ENCODE peak calls at places on chromosomes 11 and 22, in ten cellular contexts. A, P, L, E, K, T, G, V, U and D are unnamed samples.

GRCh38 chr11:78715639-78716311 is 141.1 kb upstream of the NARS2 start:
- DNase-seq in A (peak; percentile 63), P (peak; percentile 34), L (peak; percentile 88), E (no peak), K (no peak), T (peak; percentile 58), G (peak; percentile 54), V (no peak), U (peak; percentile 22), D (peak; percentile 23)

GRCh38 chr22:39728236-39728860 is 157.8 kb downstream of the CACNA1I start:
- DNase-seq in A (no peak), P (no peak), L (no peak), E (no peak), K (no peak), T (no peak), G (no peak), V (no peak), U (no peak), D (no peak)

GRCh38 chr11:35089724-35090505 is 49.1 kb upstream of the CD44 start:
- DNase-seq in A (no peak), P (no peak), L (no peak), E (no peak), K (no peak), T (no peak), G (no peak), V (no peak), U (no peak), D (no peak)

GRCh38 chr11:8282621-8283509 is 19.2 kb upstream of the LMO1 start:
- DNase-seq in A (no peak), P (no peak), L (peak; percentile 72), E (peak; percentile 12), K (no peak), T (peak; percentile 28), G (no peak), V (no peak), U (no peak), D (no peak)

GRCh38 chr11:62860835-62861563 is 19.7 kb upstream of the SLC3A2 start:
- DNase-seq in A (no peak), P (no peak), L (no peak), E (no peak), K (no peak), T (no peak), G (no peak), V (no peak), U (no peak), D (no peak)

GRCh38 chr11:19714093-19714386 is 1.4 kb downstream of the NAV2 start:
- DNase-seq in A (no peak), P (no peak), L (no peak), E (no peak), K (no peak), T (no peak), G (no peak), V (no peak), U (no peak), D (no peak)

GRCh38 chr11:116217006-116217405 is 555.8 kb downstream of the BUD13 start:
- DNase-seq in A (peak; percentile 16), P (no peak), L (peak; percentile 61), E (no peak), K (no peak), T (peak; percentile 60), G (peak; percentile 77), V (no peak), U (no peak), D (no peak)

GRCh38 chr11:122663764-122664163 is 8.2 kb downstream of the UBASH3B start:
- DNase-seq in A (no peak), P (no peak), L (no peak), E (no peak), K (no peak), T (no peak), G (no peak), V (no peak), U (no peak), D (no peak)

GRCh38 chr22:30262917-30263741 is 3.5 kb downstream of the OSM start:
- DNase-seq in A (peak; percentile 92), P (peak; percentile 59), L (peak; percentile 66), E (peak; percentile 73), K (peak; percentile 78), T (peak; percentile 78), G (peak; percentile 82), V (peak; percentile 7), U (no peak), D (no peak)

GRCh38 chr11:76120513-76121081 is 85.7 kb downstream of the WNT11 start:
- DNase-seq in A (no peak), P (peak; percentile 44), L (no peak), E (no peak), K (no peak), T (no peak), G (peak; percentile 67), V (no peak), U (no peak), D (no peak)

GRCh38 chr11:60899977-60900376 is 6.4 kb downstream of the PRPF19 start:
- DNase-seq in A (no peak), P (no peak), L (no peak), E (no peak), K (no peak), T (no peak), G (no peak), V (no peak), U (no peak), D (no peak)